ENCODE peak calls at places on chromosomes 1 and 21, in six cellular contexts. A is HCT116, Z is SK-N-SH, R is sigmoid colon, D is GM23338, Y is stomach. U is an unnamed sample. For H3K27me3, the result is how much of the 10 kb centered on the place peaks cover.

GRCh38 chr1:178151831-178152230 is 57.9 kb downstream of the RASAL2 start:
- DNase-seq in A (no peak), Z (no peak), R (no peak), D (no peak), Y (no peak), U (no peak)

GRCh38 chr21:36156815-36157670 is at the start of gene DOP1B:
- DNase-seq in A (no peak), Z (no peak), R (no peak), D (peak), Y (no peak), U (no peak)

GRCh38 chr21:27035791-27036190 is 68.9 kb upstream of the ADAMTS5 start:
- DNase-seq in A (no peak), Z (no peak), R (no peak), D (no peak), Y (no peak), U (no peak)

GRCh38 chr1:166844791-166845190 is 5.5 kb downstream of the POGK start:
- DNase-seq in A (no peak), Z (no peak), R (no peak), D (no peak), Y (no peak), U (no peak)

GRCh38 chr1:66278260-66279046 is 255.5 kb upstream of the SGIP1 start:
- DNase-seq in A (no peak), Z (no peak), R (no peak), D (peak), Y (no peak), U (no peak)

GRCh38 chr1:31815752-31816484 is at the start of gene SPOCD1:
- DNase-seq in A (peak), Z (peak), R (peak), D (peak), Y (peak), U (peak)

GRCh38 chr21:35159881-35160280 is 110.8 kb upstream of the RUNX1 start:
- DNase-seq in A (no peak), Z (no peak), R (no peak), D (no peak), Y (no peak), U (no peak)

GRCh38 chr1:220067246-220068204 is 21.2 kb upstream of the EPRS1 start:
- DNase-seq in A (no peak), Z (no peak), R (no peak), D (no peak), Y (no peak), U (no peak)

GRCh38 chr1:58781541-58782307 is 2.1 kb downstream of the JUN start:
- DNase-seq in A (no peak), Z (peak), R (peak), D (peak), Y (peak), U (peak)

GRCh38 chr1:65216989-65217388 is 69.0 kb downstream of the AK4 start:
- DNase-seq in A (no peak), Z (no peak), R (no peak), D (peak), Y (no peak), U (no peak)

GRCh38 chr1:2446861-2447260 is 29.2 kb upstream of the PLCH2 start:
- DNase-seq in A (no peak), Z (no peak), R (no peak), D (no peak), Y (no peak), U (no peak)

GRCh38 chr1:178653091-178653490 is 72.0 kb upstream of the RALGPS2 start:
- DNase-seq in A (peak), Z (no peak), R (no peak), D (no peak), Y (peak), U (no peak)

GRCh38 chr1:108831225-108831624 is 25.7 kb downstream of the AKNAD1 start:
- DNase-seq in A (no peak), Z (no peak), R (no peak), D (no peak), Y (no peak), U (no peak)

GRCh38 chr1:108829498-108829916 is 27.4 kb downstream of the AKNAD1 start:
- DNase-seq in A (no peak), Z (no peak), R (no peak), D (no peak), Y (no peak), U (peak)

GRCh38 chr1:108828074-108828961 is 28.6 kb downstream of the AKNAD1 start:
- DNase-seq in A (peak), Z (peak), R (peak), D (peak), Y (peak), U (peak)

GRCh38 chr1:108832929-108833328 is 24.0 kb downstream of the AKNAD1 start:
- DNase-seq in A (no peak), Z (no peak), R (no peak), D (no peak), Y (no peak), U (no peak)

DNA sequence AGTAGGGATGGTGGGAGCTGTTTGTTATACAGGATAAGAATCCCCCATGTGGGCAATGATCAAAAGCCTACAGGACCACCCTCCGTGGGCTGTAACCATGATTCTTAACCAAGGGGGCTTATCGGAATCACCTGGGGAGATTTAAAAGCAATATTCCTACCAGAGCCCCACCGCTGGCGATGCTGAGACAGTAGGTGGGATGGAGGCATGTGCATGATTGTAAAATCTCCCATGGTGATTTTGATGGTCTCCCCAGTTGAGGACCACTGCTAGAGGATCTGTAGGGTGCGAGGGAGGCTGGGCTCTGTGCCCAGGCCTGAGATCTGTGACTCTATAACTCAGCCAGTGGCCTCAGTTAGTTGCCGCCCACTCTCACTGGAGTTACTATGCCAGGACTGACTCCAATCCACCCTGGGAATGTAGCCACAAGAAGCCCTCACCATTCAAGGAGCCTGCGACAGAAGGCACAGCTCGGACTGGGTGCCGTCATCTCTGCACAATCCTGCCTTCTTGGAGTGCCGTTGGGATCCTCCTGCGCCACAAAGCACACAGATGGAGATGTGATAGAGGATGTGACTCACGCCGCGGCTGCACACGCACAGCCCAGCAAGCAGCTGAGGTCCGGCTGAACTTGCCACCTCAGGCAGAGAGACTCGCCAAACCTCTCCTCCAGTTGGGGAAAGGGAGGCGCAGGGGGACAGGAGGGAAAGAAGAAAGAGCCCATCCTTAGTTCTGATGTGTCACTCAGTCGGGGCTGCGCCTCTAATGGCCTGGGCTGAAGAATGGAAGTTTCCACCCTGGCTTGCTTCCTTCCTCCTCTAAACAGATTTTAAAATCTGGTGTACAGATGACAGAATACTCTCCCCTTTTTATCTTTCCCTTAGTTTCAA is 26.5 kb downstream of the AKNAD1 start:
- DNase-seq in A (peak), Z (peak), R (peak), D (peak), Y (peak), U (peak)
- TF ChIP-seq POLR2AphosphoS5 in A (peak), Z (peak), R (peak), D (no peak), Y (peak), U (peak)

DNA sequence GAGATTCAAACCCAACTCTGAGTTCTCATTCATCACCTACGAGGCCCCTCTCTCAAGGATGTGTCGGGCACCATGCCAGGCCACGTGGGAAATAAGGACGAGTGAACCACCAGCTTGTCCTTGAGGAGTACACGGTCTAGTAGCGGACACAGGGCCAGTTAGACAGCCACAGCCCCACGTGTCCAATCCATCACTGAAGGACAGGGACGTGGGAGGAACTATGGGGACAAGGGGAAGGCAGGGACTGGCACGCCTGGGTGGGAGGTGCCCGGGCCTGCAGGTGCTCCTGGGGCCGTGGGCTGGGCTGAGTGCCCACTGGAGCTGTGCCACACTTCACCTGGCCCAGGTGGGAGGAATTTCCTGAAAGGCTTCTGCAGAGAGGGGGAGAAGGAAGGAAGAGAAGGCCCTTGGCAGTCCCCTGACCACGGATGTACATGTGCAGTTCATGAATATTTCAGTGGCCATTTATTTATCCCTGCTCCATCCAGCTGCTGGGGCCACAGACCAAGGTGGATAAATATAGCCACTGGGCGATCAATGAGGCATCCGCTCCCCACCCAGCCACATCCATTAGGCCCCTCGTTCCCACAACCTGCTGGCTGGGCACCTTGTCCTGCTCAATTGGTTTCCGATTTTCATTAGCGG is 59.7 kb downstream of the CASZ1 start:
- DNase-seq in A (no peak), Z (no peak), R (no peak), D (no peak), Y (peak), U (peak)
- H3K27me3 ChIP-seq in A (under half), Z (under half), R (under half), D (under half), Y (under half), U (under half)

GRCh38 chr1:89815040-89815439 is 5.8 kb upstream of the LRRC8D start:
- DNase-seq in A (no peak), Z (no peak), R (no peak), D (no peak), Y (no peak), U (no peak)
- TF ChIP-seq POLR2AphosphoS5 in A (no peak), Z (no peak), R (no peak), D (no peak), Y (no peak), U (no peak)

DNA sequence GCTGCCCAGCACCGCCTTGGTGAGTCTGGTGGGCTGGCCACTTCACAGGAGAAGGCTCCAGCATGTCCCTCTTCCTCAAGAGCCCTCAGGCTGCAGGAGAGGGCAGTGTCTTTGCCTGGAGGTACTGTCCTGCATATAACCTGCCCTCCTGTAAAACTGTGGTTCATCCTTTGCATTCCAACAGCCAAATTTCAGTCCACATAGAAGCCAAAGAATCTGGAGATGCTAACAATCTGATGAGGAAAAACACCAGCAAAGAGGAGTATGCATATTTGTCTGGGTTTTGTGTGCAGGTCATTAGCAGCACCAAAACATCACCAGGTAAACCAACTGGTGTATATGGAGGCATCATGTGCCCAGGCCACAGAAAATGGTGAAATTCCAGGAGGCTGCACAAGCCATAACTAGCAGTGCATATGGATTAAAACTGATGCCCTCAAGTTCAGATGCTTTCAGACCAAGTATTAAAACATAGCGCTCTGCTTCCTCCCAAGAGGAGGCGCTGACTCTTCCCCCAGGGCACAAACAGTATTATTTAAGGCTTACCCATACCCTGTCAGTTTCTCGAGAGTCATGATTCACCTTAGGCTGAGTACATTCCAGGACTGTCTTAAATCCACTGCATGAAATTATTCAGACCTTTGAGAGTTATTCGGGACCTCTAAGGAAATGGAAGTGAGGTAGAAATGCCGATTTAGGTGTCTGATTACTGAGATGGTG is 150.5 kb upstream of the COA6 start:
- DNase-seq in A (no peak), Z (no peak), R (no peak), D (no peak), Y (no peak), U (no peak)
- H3K27me3 ChIP-seq in A (under half), Z (under half), R (under half), D (under half), Y (under half), U (under half)

GRCh38 chr1:182166750-182167149 is 105.2 kb upstream of the ZNF648 start:
- DNase-seq in A (no peak), Z (no peak), R (no peak), D (no peak), Y (no peak), U (no peak)

GRCh38 chr1:182173791-182174190 is 112.3 kb upstream of the ZNF648 start:
- DNase-seq in A (no peak), Z (no peak), R (no peak), D (no peak), Y (peak), U (no peak)

GRCh38 chr1:182170941-182171461 is 109.5 kb upstream of the ZNF648 start:
- DNase-seq in A (no peak), Z (no peak), R (no peak), D (no peak), Y (no peak), U (peak)

GRCh38 chr1:182166321-182166720 is 104.8 kb upstream of the ZNF648 start:
- DNase-seq in A (no peak), Z (no peak), R (no peak), D (no peak), Y (no peak), U (no peak)

DNA sequence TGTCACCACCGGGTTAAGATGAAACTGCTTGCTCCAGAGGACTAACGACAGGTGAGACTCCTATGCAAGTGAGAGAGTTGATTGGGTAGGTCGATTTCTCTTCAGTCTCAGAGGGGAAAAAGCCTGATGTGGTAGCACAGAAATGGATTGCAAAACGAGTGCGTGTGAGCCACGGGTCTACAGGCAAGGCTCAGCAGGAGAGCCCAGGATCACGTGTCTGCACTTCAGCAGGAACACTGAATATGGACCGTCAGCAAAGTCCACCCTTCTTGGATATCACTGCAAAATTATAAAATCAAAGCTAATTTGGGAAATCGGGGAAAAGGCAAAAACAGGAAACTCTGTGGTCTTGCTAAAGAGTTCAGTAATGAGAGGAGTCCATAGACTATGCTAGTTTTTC is 107.7 kb upstream of the ZNF648 start:
- DNase-seq in A (no peak), Z (no peak), R (peak), D (no peak), Y (no peak), U (no peak)
- TF ChIP-seq POLR2AphosphoS5 in A (no peak), Z (no peak), R (no peak), D (no peak), Y (no peak), U (no peak)

U was measured in upper lobe of left lung.